ENCODE peak calls at places on chromosomes 7 and 10, in five cellular contexts. One of them, this sample, is unnamed.

GRCh38 chr10:122592161-122592560 is 31.6 kb downstream of the DMBT1 start:
- DNase-seq in AG09309: no peak
- DNase-seq in pons: no peak
- DNase-seq in NCI-H1092: no peak
- DNase-seq in hepatocyte: no peak
- DNase-seq in this sample: no peak

GRCh38 chr7:5679741-5680473 is 101.6 kb downstream of the RNF216 start:
- DNase-seq in AG09309: no peak
- DNase-seq in pons: peak; percentile 81
- DNase-seq in NCI-H1092: no peak
- DNase-seq in hepatocyte: no peak
- DNase-seq in this sample: no peak

GRCh38 chr10:34996843-34997242 is 93.3 kb downstream of the CUL2 start:
- DNase-seq in AG09309: peak; percentile 89
- DNase-seq in pons: peak; percentile 41
- DNase-seq in NCI-H1092: no peak
- DNase-seq in hepatocyte: no peak
- DNase-seq in this sample: no peak

GRCh38 chr7:79287976-79288375 is 165.5 kb downstream of the MAGI2 start:
- DNase-seq in AG09309: no peak
- DNase-seq in pons: peak; percentile 36
- DNase-seq in NCI-H1092: no peak
- DNase-seq in hepatocyte: no peak
- DNase-seq in this sample: no peak

GRCh38 chr10:47318706-47319105 is 3.5 kb upstream of the GDF2 start:
- DNase-seq in AG09309: no peak
- DNase-seq in pons: no peak
- DNase-seq in NCI-H1092: no peak
- DNase-seq in hepatocyte: no peak
- DNase-seq in this sample: no peak

GRCh38 chr7:112938895-112939588 is 147.6 kb downstream of the GPR85 start:
- DNase-seq in AG09309: no peak
- DNase-seq in pons: peak; percentile 22
- DNase-seq in NCI-H1092: no peak
- DNase-seq in hepatocyte: peak; percentile 76
- DNase-seq in this sample: no peak

GRCh38 chr7:117164578-117164977 is 158.3 kb downstream of the WNT2 start:
- DNase-seq in AG09309: peak; percentile 76
- DNase-seq in pons: no peak
- DNase-seq in NCI-H1092: no peak
- DNase-seq in hepatocyte: no peak
- DNase-seq in this sample: no peak

GRCh38 chr7:106270122-106270977 is 14.4 kb downstream of the NAMPT start:
- DNase-seq in AG09309: no peak
- DNase-seq in pons: no peak
- DNase-seq in NCI-H1092: no peak
- DNase-seq in hepatocyte: no peak
- DNase-seq in this sample: no peak

GRCh38 chr7:68408873-68409272 is 1189.4 kb upstream of the AUTS2 start:
- DNase-seq in AG09309: no peak
- DNase-seq in pons: no peak
- DNase-seq in NCI-H1092: no peak
- DNase-seq in hepatocyte: no peak
- DNase-seq in this sample: no peak

GRCh38 chr10:132355754-132356153 is 23.8 kb downstream of the LRRC27 start:
- DNase-seq in AG09309: no peak
- DNase-seq in pons: no peak
- DNase-seq in NCI-H1092: no peak
- DNase-seq in hepatocyte: no peak
- DNase-seq in this sample: no peak

GRCh38 chr7:32479574-32480200 is 10.5 kb downstream of the LSM5 start:
- DNase-seq in AG09309: no peak
- DNase-seq in pons: peak; percentile 35
- DNase-seq in NCI-H1092: peak; percentile 49
- DNase-seq in hepatocyte: peak; percentile 63
- DNase-seq in this sample: peak; percentile 30

GRCh38 chr7:138886501-138886917 is 88.5 kb upstream of the ATP6V0A4 start:
- DNase-seq in AG09309: no peak
- DNase-seq in pons: peak; percentile 40
- DNase-seq in NCI-H1092: peak; percentile 52
- DNase-seq in hepatocyte: peak; percentile 76
- DNase-seq in this sample: peak; percentile 32

GRCh38 chr10:107692072-107692471 is 527.6 kb upstream of the SORCS1 start:
- DNase-seq in AG09309: no peak
- DNase-seq in pons: no peak
- DNase-seq in NCI-H1092: no peak
- DNase-seq in hepatocyte: no peak
- DNase-seq in this sample: no peak

GRCh38 chr10:102475451-102476040 is 24.2 kb upstream of the C10orf95 start:
- DNase-seq in AG09309: no peak
- DNase-seq in pons: no peak
- DNase-seq in NCI-H1092: no peak
- DNase-seq in hepatocyte: no peak
- DNase-seq in this sample: no peak

GRCh38 chr7:151711906-151712771 is 164.8 kb downstream of the PRKAG2 start:
- DNase-seq in AG09309: no peak
- DNase-seq in pons: no peak
- DNase-seq in NCI-H1092: peak; percentile 28
- DNase-seq in hepatocyte: no peak
- DNase-seq in this sample: no peak